ENCODE peak calls at places on chromosomes 13 and 19, in four cellular contexts. Z is WTC11, K is heart right ventricle, W is mammary epithelial cell. V is an unnamed sample.

GRCh38 chr13:30398601-30399072 is 23.7 kb upstream of the UBE2L5 start:
- DNase-seq in Z (no peak), K (no peak), W (no peak), V (no peak)

GRCh38 chr13:58992478-58993042 is 1171.2 kb downstream of the DIAPH3 start:
- DNase-seq in Z (no peak), K (no peak), W (peak; percentile 37), V (no peak)

GRCh38 chr13:45055902-45056648 is 64.2 kb upstream of the GTF2F2 start:
- DNase-seq in Z (no peak), K (no peak), W (peak; percentile 92), V (no peak)

GRCh38 chr13:97191143-97191542 is 31.0 kb upstream of the MBNL2 start:
- DNase-seq in Z (no peak), K (no peak), W (no peak), V (no peak)

GRCh38 chr19:57814505-57815246 is at the start of gene ZNF552:
- DNase-seq in Z (peak; percentile 85), K (peak; percentile 78), W (peak; percentile 92), V (peak; percentile 86)

GRCh38 chr13:48494874-48495273 is 38.0 kb downstream of the RCBTB2 start:
- DNase-seq in Z (no peak), K (no peak), W (no peak), V (no peak)

GRCh38 chr13:78786399-78786879 is 127.5 kb upstream of the OBI1 start:
- DNase-seq in Z (no peak), K (no peak), W (no peak), V (no peak)

GRCh38 chr13:37109080-37109678 is 3.7 kb upstream of the CSNK1A1L start:
- DNase-seq in Z (no peak), K (no peak), W (peak; percentile 19), V (no peak)

GRCh38 chr19:46840157-46840942 is 10.3 kb downstream of the AP2S1 start:
- DNase-seq in Z (peak; percentile 66), K (peak; percentile 47), W (peak; percentile 49), V (peak; percentile 79)

GRCh38 chr19:37362733-37363132 is 8.2 kb upstream of the ZNF527 start:
- DNase-seq in Z (peak; percentile 82), K (no peak), W (no peak), V (no peak)

GRCh38 chr13:95181586-95181985 is 119.7 kb downstream of the ABCC4 start:
- DNase-seq in Z (no peak), K (no peak), W (no peak), V (peak; percentile 42)

GRCh38 chr19:46000497-46001246 is 5.4 kb downstream of the CCDC61 start:
- DNase-seq in Z (peak; percentile 74), K (peak; percentile 44), W (no peak), V (peak; percentile 88)

GRCh38 chr19:18339703-18340102 is 695 bp upstream of the PGPEP1 start:
- DNase-seq in Z (peak; percentile 35), K (no peak), W (no peak), V (peak; percentile 51)
- TF ChIP-seq CTCF in Z (no peak), K (peak; percentile 24), W (peak; percentile 5), V (no peak)

GRCh38 chr13:77477299-77477848 is 58.1 kb upstream of the SCEL start:
- DNase-seq in Z (no peak), K (no peak), W (no peak), V (no peak)

GRCh38 chr13:77476456-77476855 is 59.0 kb upstream of the SCEL start:
- DNase-seq in Z (no peak), K (no peak), W (no peak), V (no peak)

GRCh38 chr13:77479326-77479725 is 56.2 kb upstream of the SCEL start:
- DNase-seq in Z (no peak), K (no peak), W (no peak), V (no peak)

GRCh38 chr13:77480071-77480470 is 55.4 kb upstream of the SCEL start:
- DNase-seq in Z (no peak), K (no peak), W (no peak), V (no peak)

GRCh38 chr13:77478645-77478997 is 56.9 kb upstream of the SCEL start:
- DNase-seq in Z (no peak), K (no peak), W (no peak), V (no peak)
- TF ChIP-seq CTCF in Z (no peak), K (no peak), W (no peak), V (no peak)

DNA sequence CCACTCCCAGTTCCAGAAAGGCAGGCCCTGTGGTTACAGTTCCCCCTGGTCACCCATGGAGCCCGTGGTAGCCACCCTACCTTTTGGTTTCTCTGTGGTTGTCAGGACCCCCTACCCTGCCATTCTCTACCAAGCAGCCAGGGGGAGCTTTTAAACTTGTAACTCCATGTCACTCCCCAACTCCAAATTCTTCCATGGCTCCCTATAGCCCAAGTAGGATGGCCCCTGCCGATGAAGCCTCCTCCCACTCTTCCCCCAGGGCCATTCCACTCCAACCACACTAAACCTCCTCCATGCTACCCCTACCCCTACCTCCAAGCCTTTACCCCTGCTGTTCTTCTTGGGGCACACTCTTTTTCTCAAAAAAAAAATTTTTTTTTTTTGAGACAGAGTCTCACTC is 2.2 kb downstream of the S1PR2 start:
- DNase-seq in Z (peak; percentile 54), K (no peak), W (no peak), V (peak; percentile 70)
- TF ChIP-seq CTCF in Z (peak; percentile 58), K (peak; percentile 64), W (peak; percentile 47), V (peak; percentile 64)

DNA sequence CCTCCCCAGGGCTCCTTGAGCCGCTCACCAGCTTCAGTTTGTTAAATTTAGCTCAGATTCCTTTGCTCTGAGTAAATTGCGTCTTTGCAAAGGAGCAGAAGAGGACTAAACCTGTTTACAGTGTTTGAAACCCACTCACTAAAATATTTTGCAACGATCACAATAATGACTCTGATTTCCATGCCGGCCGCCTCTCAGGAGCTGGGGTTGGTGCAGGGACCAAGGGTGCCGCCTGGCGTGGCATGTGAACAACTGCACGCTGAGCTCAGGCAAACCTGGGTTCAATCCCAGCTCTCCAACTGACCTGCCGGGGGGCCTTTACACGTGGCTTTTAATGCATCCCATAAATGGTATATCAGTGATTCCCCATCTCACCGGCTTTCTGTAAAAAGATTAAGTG is 68.7 kb upstream of the CACNA1A start:
- DNase-seq in Z (peak; percentile 47), K (no peak), W (no peak), V (no peak)
- TF ChIP-seq CTCF in Z (no peak), K (no peak), W (no peak), V (no peak)

DNA sequence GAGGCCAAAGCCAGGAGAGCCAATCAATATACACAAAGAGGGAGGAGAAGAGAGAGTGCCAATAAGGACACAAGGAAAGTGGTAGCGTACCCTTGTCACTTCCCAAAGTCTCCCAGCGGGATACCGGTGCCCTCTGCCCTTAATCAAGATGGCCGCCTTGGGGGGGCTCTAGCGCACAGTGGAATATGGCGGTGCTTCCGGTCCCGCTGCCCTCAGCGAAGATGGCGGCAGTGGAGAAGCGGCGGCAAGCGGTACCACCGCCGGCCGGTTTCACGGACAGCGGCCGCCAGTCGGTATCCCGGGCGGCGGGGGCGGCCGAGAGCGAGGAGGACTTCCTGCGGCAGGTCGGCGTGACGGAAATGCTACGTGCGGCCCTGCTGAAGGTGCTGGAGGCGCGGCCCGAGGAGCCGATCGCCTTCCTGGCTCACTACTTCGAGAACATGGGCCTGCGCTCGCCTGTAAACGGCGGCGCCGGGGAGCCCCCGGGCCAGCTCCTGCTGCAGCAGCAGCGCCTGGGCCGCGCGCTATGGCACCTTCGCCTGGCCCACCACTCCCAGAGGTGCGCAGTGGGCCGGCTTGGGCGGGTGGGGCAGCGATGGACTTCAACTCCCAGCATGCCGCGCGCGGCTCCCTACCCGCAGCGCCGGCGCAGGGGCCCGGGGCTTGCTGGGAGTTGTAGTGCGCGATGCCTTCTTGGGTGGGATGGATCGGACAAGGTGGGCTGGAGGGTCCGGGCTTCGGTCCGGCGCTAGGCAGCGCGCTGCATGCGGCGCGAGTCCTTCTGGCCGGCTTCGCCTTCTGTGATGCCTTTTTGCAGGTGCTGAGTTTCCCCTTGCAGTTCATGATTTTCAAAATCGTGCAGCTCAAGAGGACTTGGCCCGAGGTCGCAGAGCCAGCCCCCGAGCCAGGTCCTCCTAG is at the start of gene TPGS1:
- DNase-seq in Z (peak; percentile 93), K (peak; percentile 89), W (peak; percentile 99), V (peak; percentile 87)
- TF ChIP-seq CTCF in Z (no peak), K (no peak), W (no peak), V (no peak)

GRCh38 chr13:99277629-99278028 is 19.4 kb upstream of the GPR18 start:
- DNase-seq in Z (no peak), K (no peak), W (peak; percentile 40), V (no peak)
- TF ChIP-seq CTCF in Z (no peak), K (no peak), W (no peak), V (no peak)

GRCh38 chr13:43981091-43981490 is 101.4 kb downstream of the LACC1 start:
- DNase-seq in Z (peak; percentile 77), K (no peak), W (no peak), V (no peak)
- TF ChIP-seq CTCF in Z (peak; percentile 33), K (no peak), W (no peak), V (no peak)

V was measured in GM13976.